ENCODE peak calls at places on chromosomes 12 and 14, in five cellular contexts. T, S, E, F and Z are unnamed samples.

GRCh38 chr14:96653597-96653996 is 143.6 kb upstream of the VRK1 start:
- DNase-seq in S (no peak), E (no peak), F (no peak), T (no peak), Z (no peak)

GRCh38 chr12:161823-162222 is 52.1 kb downstream of the SLC6A12 start:
- DNase-seq in S (no peak), E (no peak), T (no peak), F (no peak), Z (no peak)

GRCh38 chr12:10354502-10354901 is 35.3 kb downstream of the KLRK1 start:
- DNase-seq in E (no peak), F (no peak), T (no peak), S (no peak), Z (no peak)

GRCh38 chr12:76698316-76698715 is 65.6 kb upstream of the ZDHHC17 start:
- DNase-seq in E (no peak), T (no peak), F (no peak), S (no peak), Z (no peak)

GRCh38 chr12:51195841-51196240 is 22.0 kb downstream of the POU6F1 start:
- DNase-seq in T (no peak), S (peak; percentile 48), E (no peak), F (no peak), Z (no peak)

GRCh38 chr14:47422191-47422590 is 253.2 kb downstream of the MDGA2 start:
- DNase-seq in E (no peak), F (no peak), S (no peak), T (no peak), Z (no peak)

GRCh38 chr12:62294378-62294777 is 34.2 kb downstream of the USP15 start:
- DNase-seq in S (no peak), E (no peak), T (no peak), F (no peak), Z (no peak)

GRCh38 chr12:47616440-47616839 is 89.4 kb downstream of the RPAP3 start:
- DNase-seq in T (no peak), S (no peak), F (no peak), E (no peak), Z (no peak)

GRCh38 chr12:66279127-66279712 is 23.1 kb upstream of the HELB start:
- DNase-seq in E (peak; percentile 48), F (peak; percentile 33), S (no peak), T (no peak), Z (no peak)

GRCh38 chr14:104547310-104547997 is 32.1 kb upstream of the C14orf180 start:
- DNase-seq in T (no peak), E (no peak), S (no peak), F (no peak), Z (no peak)

GRCh38 chr12:89525002-89525823 is 617 bp upstream of the GALNT4 start:
- DNase-seq in S (peak; percentile 72), T (peak; percentile 68), E (peak; percentile 14), F (no peak), Z (peak; percentile 75)

GRCh38 chr14:22319526-22320352 is 269.3 kb downstream of the DAD1 start:
- DNase-seq in F (peak; percentile 53), T (no peak), S (peak; percentile 72), E (peak; percentile 59), Z (peak; percentile 45)

GRCh38 chr14:86057018-86057667 is 527.2 kb downstream of the FLRT2 start:
- DNase-seq in T (no peak), E (peak; percentile 36), S (no peak), F (no peak), Z (no peak)

GRCh38 chr12:119208626-119209061 is 29.9 kb downstream of the HSPB8 start:
- DNase-seq in E (no peak), T (peak; percentile 91), S (peak; percentile 94), F (no peak), Z (peak; percentile 54)

GRCh38 chr14:61934385-61934784 is 172.2 kb downstream of the SNAPC1 start:
- DNase-seq in T (no peak), F (no peak), E (no peak), S (no peak), Z (no peak)

GRCh38 chr12:1532367-1532752 is 62.0 kb downstream of the FBXL14 start:
- DNase-seq in S (no peak), E (no peak), T (no peak), F (no peak), Z (no peak)

GRCh38 chr14:50658203-50658602 is 9.9 kb downstream of the SAV1 start:
- DNase-seq in S (no peak), T (no peak), F (no peak), E (peak; percentile 86), Z (no peak)

GRCh38 chr12:118288174-118288573 is 84.5 kb downstream of the TAOK3 start:
- DNase-seq in E (no peak), T (no peak), S (no peak), F (no peak), Z (no peak)

DNA sequence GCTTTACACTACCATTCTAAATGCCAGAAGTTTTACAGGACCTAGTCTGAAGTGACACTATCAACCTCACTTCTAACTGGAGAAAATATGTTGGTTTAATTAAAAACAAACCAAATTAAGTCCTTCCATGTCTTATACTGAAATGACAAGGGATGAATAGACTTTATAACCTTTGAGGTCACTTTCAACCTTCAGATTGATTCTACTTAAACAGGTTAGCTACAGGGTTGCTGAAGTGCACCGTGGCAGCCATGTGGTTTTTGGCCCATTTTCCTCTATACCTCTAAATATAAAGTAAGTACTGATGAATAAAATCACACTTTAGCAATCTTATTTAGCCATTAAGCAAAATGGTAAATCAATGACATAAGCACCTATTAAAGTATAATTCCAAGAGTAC is 3.9 kb downstream of the SLC38A2 start:
- DNase-seq in S (no peak), E (no peak), F (no peak), T (no peak), Z (no peak)
- H3K4me1 ChIP-seq in S (peaks cover 72% of the 10 kb centered on the region), E (peaks cover 63% of the 10 kb centered on the region), F (peaks cover 67% of the 10 kb centered on the region), T (peaks cover 71% of the 10 kb centered on the region), Z (peaks cover 62% of the 10 kb centered on the region)

GRCh38 chr12:31874961-31875608 is 84.1 kb upstream of the RESF1 start:
- DNase-seq in S (peak; percentile 65), F (no peak), E (peak; percentile 93), T (peak; percentile 64), Z (peak; percentile 40)

GRCh38 chr12:31875609-31875964 is 83.6 kb upstream of the RESF1 start:
- DNase-seq in S (no peak), F (no peak), E (no peak), T (no peak), Z (no peak)

GRCh38 chr12:31880340-31880739 is 78.9 kb upstream of the RESF1 start:
- DNase-seq in E (peak; percentile 26), S (no peak), F (no peak), T (no peak), Z (no peak)

GRCh38 chr12:31877884-31878283 is 81.3 kb upstream of the RESF1 start:
- DNase-seq in E (no peak), T (no peak), S (no peak), F (no peak), Z (no peak)

GRCh38 chr12:31876568-31877424 is 82.4 kb upstream of the RESF1 start:
- DNase-seq in F (no peak), T (no peak), S (no peak), E (no peak), Z (no peak)
- TF ChIP-seq POLR2AphosphoS5 in F (no peak), T (no peak), S (no peak), E (no peak), Z (no peak)

DNA sequence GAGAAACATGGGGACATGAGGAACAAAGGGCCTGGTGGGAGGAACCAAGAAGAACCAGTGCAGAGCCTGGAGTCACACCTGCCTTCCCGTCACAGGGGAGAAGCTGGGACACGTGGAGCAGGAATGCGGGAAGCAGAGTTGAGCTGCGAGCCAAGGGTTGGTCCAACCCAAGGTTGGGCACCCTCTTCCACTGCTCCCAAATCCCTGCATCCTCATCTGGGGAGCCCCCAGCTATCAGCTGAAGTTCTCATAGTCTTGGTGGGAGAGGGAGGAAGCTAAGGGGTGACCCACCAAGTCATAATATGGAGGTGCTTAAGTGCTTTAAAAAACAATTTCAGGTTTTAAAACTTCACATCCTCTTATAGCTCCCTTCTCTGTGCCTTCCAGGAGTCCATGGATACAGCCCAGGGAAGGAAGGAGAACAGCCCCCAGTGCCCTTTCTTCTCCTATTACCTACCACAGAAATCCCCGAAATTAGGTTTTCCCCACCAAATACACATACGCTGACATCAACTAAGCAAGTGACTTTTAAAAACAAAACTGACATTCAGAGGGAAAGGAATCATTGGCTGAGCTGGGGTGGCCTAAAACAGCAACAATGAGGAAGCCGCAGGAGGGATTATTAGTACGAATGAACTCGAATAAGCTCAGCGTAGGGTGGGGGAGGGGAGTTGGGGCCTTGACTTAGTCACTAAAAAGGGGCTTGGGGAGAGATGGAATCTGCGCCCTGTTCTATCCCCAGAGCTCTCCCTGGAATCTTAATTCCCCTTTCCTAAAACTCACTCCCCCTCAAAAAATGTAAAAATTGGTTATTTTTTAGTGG is 4.5 kb downstream of the MYL6 start:
- DNase-seq in S (no peak), E (no peak), F (no peak), T (no peak), Z (no peak)
- TF ChIP-seq POLR2A in S (no peak), E (peak; percentile 64), F (no peak), T (no peak), Z (peak; percentile 33)

DNA sequence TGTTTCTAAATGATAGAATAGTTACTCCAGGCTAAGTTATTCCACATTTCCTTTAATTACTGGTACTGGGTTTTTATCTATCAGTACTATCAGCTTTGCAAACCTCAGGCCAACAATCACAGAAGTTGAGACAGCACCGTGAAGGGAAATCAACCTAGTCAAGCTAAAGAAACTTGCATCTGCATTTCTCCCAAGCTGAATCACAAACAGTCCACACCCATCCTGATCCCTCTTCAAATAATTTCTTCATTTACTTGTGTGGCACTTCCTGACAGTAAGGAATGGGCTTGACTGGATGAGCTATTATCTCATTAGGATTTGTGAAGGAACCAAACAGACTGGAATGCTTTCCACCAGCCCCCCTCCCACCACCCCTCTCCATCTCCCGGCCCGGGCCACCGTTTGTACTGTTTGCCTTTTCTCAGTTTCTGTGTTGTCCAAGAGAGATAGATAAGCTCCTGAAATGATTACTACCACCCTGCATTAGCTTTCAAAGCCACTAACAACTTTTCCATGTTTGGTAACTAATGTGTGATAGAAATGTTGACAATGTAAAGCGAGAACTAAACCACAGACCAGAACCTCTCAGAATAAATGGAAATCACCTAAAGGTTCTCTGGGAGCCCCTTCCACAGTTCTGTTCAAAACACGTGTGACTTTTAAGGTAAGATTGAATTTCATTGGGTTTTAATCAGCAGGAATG is 236.3 kb downstream of the SLC25A21 start:
- DNase-seq in F (no peak), E (no peak), S (no peak), T (no peak), Z (no peak)
- H3K4me1 ChIP-seq in F (no peaks in the 10 kb centered on the region), E (no peaks in the 10 kb centered on the region), S (no peaks in the 10 kb centered on the region), T (no peaks in the 10 kb centered on the region), Z (no peaks in the 10 kb centered on the region)

DNA sequence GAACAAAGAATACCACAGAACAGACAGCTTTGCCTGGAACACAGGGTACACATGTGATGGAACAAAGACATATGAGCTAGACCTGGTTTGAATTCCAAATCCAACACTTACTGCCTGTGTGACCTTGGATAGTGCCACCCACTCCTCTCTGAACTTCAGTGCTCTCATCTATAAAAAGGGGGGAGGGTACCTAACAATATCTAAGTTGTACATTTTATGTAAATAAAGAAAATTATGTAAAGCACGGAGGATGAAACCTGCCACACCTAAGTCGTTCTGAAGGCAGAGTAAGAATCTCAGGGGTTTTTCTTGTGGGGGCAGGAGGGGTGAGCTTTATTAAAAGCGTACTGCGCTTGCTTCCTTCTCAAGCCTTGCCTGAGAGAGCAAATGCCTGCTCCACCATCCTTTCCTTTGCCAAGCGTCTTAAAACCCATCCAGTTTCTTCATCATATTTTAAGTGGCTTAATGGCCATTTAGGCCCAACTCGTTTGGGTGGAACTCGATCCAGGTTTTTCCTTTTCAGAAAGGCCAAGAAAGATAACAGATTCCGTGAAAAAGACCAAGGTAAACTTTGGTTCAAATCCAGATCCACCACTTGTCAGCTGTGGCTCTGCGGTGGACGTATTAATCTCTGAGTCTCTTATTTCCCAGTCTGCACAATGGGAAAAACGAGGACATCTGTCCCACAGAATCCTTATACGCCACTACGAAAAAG is 954 bp downstream of the DDX24 start:
- DNase-seq in F (no peak), T (no peak), E (peak; percentile 54), S (no peak), Z (no peak)
- TF ChIP-seq POLR2AphosphoS5 in F (no peak), T (no peak), E (no peak), S (no peak), Z (no peak)

GRCh38 chr14:94381149-94382030 is 7.0 kb downstream of the SERPINA1 start:
- DNase-seq in T (no peak), E (no peak), F (no peak), S (peak; percentile 22), Z (no peak)
- TF ChIP-seq POLR2A in T (no peak), E (no peak), F (no peak), S (no peak), Z (no peak)